ENCODE peak calls at places on chromosome 11, in five cellular contexts. C is K562, A is SK-N-SH, E is GM12878, D is HepG2. J is an unnamed sample.

GRCh38 chr11:28482666-28483065 is 374.5 kb downstream of the METTL15 start:
- DNase-seq in D (no peak), A (no peak), E (no peak), C (no peak), J (no peak)

GRCh38 chr11:87740968-87741367 is 434.3 kb downstream of the RAB38 start:
- DNase-seq in C (no peak), A (no peak), E (no peak), D (no peak), J (no peak)

GRCh38 chr11:46352063-46352841 is 5.0 kb downstream of the DGKZ start:
- DNase-seq in A (peak), E (no peak), D (no peak), C (peak), J (peak)

GRCh38 chr11:112655386-112655785 is 305.8 kb upstream of the NCAM1 start:
- DNase-seq in C (peak), A (no peak), D (no peak), E (no peak), J (no peak)

GRCh38 chr11:112822478-112823274 is 138.5 kb upstream of the NCAM1 start:
- DNase-seq in E (no peak), A (no peak), C (no peak), D (no peak), J (no peak)

GRCh38 chr11:77151804-77152513 is 23.9 kb downstream of the MYO7A start:
- DNase-seq in D (no peak), E (peak), A (no peak), C (no peak), J (no peak)

GRCh38 chr11:108852701-108853100 is 187.8 kb downstream of the DDX10 start:
- DNase-seq in A (no peak), E (no peak), D (no peak), C (no peak), J (no peak)

GRCh38 chr11:19447150-19447566 is 206.4 kb upstream of the E2F8 start:
- DNase-seq in E (no peak), D (no peak), A (no peak), C (no peak), J (no peak)

GRCh38 chr11:47425611-47426010 is 628 bp downstream of the PSMC3 start:
- DNase-seq in A (no peak), C (no peak), E (no peak), D (no peak), J (no peak)

GRCh38 chr11:96481806-96482592 is 92.2 kb downstream of the JRKL start:
- DNase-seq in E (no peak), D (no peak), C (no peak), A (no peak), J (no peak)

GRCh38 chr11:12943276-12943675 is 65.8 kb upstream of the RASSF10 start:
- DNase-seq in D (no peak), E (no peak), A (no peak), C (no peak), J (no peak)

DNA sequence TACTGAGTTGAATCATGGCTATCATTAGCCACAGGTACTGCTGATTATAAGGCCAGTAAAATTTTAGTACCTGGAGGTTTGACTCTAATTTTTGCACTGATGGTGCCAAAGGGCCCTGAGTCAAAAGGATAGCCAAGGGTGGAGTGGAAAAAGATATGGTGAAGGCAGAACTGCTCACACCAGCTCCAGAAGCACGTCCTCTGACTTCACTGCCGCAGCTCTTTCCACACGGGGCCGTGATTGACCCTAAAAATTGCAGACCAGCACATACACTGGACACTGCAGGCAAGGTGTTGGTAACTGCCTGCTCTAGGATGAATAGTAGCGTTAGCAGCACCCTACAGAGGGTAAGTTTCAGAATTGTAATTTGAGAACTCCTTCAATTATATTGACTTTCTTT is 25.4 kb upstream of the GRIK4 start:
- DNase-seq in D (no peak), E (no peak), C (no peak), A (no peak), J (no peak)
- TF ChIP-seq FOXM1 in D (no peak), E (no peak), C (no peak), A (no peak), J (no peak)

GRCh38 chr11:16155448-16155847 is 200.9 kb downstream of the SOX6 start:
- DNase-seq in A (no peak), C (no peak), D (peak), E (no peak), J (no peak)
- TF ChIP-seq FOXM1 in A (no peak), C (no peak), D (no peak), E (no peak), J (no peak)

DNA sequence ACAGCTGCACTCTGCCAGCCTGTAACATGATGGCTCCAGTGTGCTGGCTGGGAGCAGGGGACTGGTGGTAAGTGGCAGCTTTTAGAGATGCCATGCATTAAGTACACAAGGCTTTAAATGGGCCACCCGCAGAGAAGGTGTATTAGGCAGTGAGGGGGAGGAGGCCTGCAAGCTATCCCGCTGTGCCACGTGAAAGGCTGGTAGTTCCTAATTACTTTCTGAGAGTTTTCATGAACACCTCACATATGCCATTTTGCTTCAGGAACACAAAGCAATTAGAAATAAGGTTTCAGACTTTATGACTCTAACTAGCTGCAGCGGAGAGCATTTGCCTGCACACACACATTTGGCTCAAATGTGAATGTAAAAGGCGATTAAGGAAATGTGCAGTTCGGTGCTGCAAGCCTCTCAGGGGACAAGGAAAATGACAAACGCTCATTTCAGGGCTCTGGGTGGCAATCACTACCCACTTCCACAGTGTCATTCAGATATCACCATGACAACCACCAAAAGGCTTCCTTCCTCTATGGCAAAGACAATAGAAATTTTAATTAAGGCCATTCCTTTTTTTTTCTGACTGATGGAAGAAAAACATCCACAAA is 116.7 kb downstream of the PLEKHA7 start:
- DNase-seq in C (no peak), A (no peak), D (no peak), E (no peak), J (no peak)
- TF ChIP-seq FOXM1 in C (no peak), A (no peak), D (no peak), E (no peak), J (no peak)

DNA sequence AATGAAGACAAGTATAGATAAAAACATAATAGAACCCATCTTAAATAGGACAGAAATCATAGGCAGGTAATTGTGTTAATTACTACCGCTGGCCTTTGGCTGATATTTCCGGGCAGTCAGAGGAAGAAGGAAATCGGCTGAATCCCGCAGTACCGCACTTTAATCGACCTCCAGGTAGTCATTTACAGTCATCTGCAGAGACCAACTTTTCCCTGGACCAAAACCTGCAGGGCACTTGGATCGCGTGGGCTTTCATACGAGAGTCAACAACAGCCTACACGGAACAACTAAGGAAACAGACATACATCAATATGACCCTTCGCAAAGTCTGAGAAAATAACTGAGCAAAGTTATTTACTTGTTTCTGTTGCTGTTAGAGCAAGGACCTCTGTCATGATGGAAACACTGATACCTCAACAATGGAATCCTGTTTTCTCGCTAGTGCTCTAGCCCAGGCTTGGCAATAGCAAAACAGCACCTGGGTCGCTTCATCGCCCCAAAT is 675 bp downstream of the KBTBD3 start:
- DNase-seq in A (no peak), E (no peak), D (no peak), C (peak), J (peak)
- TF ChIP-seq FOXM1 in A (no peak), E (no peak), D (no peak), C (no peak), J (no peak)

GRCh38 chr11:59523541-59523940 is 12.2 kb downstream of the OR4D9 start:
- DNase-seq in A (no peak), D (no peak), E (no peak), C (peak), J (peak)
- TF ChIP-seq FOXM1 in A (no peak), D (no peak), E (no peak), C (no peak), J (no peak)

DNA sequence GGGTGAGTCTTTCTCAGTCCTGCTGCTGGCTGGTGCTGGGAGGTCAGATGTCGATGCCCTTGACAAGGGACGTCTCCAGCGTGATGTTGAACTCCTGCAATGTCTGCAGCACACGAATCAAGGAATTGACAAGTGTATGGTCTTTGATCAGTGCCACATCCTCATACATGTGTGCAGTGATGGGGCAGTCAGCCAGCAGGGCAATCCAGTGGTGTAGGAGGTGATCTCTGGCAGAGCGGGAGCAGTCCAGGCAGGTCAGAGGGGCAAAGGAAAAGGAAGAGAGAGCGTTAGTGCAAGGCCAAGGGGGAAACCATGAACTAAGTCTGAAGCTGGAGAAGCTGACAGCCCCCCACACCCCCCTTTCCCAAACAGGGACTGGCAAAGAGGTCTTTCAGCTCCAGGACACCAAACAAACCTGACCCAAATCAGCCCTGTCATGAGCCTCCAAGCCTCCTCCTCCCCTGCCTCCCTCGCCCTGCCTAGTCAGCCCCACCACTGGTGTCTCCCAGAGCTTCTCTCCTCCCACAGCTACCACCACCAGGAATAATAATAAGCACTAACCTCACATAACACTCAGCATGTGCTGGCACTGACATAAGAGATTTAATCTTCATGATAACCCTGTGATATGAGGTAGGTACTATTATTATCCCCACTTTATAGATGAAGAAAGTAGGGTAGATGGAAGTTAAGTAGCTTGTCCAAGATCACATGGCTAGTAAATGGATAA is 48.4 kb upstream of the SCUBE2 start:
- DNase-seq in E (no peak), A (no peak), D (no peak), C (no peak), J (no peak)
- TF ChIP-seq FOXM1 in E (no peak), A (no peak), D (no peak), C (no peak), J (no peak)

GRCh38 chr11:70788247-70789022 is 390.1 kb downstream of the CTTN start:
- DNase-seq in D (no peak), A (no peak), E (no peak), C (peak), J (no peak)

GRCh38 chr11:70783356-70783755 is 385.0 kb downstream of the CTTN start:
- DNase-seq in C (no peak), A (peak), E (no peak), D (no peak), J (no peak)

GRCh38 chr11:70785372-70785771 is 387.0 kb downstream of the CTTN start:
- DNase-seq in C (no peak), E (no peak), A (no peak), D (no peak), J (no peak)

GRCh38 chr11:70783821-70784220 is 385.5 kb downstream of the CTTN start:
- DNase-seq in A (no peak), C (no peak), D (no peak), E (no peak), J (no peak)

DNA sequence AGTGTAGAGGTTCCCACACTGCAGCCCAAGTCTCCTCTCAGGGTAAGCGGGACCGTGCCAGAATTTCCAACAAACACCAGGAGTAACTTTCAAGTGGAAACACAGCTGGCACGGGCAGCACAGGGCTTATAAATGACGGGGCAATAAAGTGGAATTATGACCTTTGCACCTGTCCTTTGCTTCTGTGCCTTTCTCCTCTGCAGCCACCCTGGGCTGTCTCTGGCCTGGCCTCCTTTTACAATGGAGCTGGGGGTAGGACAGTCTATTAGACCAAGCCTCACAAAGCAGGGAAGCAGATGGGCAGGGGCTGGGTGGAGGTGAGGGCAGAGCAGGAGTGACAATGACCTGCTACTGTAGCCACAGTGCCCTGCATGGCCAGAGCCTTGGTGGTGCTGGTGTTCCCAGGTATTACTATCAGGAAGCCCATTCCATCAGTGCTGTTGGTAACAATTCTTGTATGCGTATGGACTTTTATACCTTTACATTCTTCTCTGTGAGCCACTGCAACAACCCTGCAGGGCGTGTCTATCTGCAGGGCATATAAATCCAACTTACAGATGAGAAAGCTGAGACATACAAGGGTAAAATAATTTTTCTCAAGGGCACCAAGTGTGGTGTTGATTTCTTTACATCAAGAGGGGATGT is 387.8 kb downstream of the CTTN start:
- DNase-seq in D (no peak), C (no peak), E (no peak), A (no peak), J (no peak)
- TF ChIP-seq FOXM1 in D (no peak), C (no peak), E (no peak), A (no peak), J (no peak)

DNA sequence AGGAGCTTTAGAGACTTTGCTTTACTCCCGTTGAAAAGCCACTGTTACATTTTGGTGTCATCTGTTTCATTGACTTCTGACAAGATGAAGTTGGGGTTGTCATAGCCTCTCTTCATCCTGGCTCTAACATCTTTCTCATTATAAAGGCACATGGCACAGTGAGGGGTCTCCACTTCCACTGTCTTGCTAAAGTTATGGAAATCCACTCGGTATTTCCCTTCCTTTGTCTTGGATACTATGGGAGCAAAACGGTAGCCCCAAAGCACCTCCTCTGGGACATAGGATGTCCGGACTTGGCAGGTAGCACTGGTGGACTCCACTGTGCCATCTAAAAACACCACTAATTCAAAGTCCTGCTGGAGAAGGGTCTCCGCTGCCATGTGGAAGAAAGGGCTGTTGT is 28.0 kb downstream of the KCNJ1 start:
- DNase-seq in A (no peak), D (no peak), E (no peak), C (no peak), J (no peak)
- TF ChIP-seq FOXM1 in A (no peak), D (no peak), E (no peak), C (no peak), J (no peak)

GRCh38 chr11:93005239-93005638 is 35.8 kb downstream of the MTNR1B start:
- DNase-seq in E (no peak), A (no peak), C (no peak), D (no peak), J (no peak)
- TF ChIP-seq FOXM1 in E (no peak), A (no peak), C (no peak), D (no peak), J (no peak)